ENCODE peak calls at places on chromosomes 1 and 21, in nine cellular contexts. One of them, this sample, is unnamed.

GRCh38 chr1:156537027-156537426 is 35.3 kb downstream of the IQGAP3 start:
- DNase-seq in HFF-Myc: no peak
- DNase-seq in stomach: no peak
- DNase-seq in esophagus squamous epithelium: no peak
- DNase-seq in OCI-LY7: no peak
- DNase-seq in Calu3: no peak
- DNase-seq in cardiac fibroblast: no peak
- DNase-seq in WTC11: no peak
- DNase-seq in GM20000: no peak
- DNase-seq in this sample: no peak

GRCh38 chr1:31750858-31751638 is 13.1 kb downstream of the ADGRB2 start:
- DNase-seq in HFF-Myc: no peak
- DNase-seq in stomach: no peak
- DNase-seq in esophagus squamous epithelium: no peak
- DNase-seq in OCI-LY7: peak; percentile 57
- DNase-seq in Calu3: no peak
- DNase-seq in cardiac fibroblast: peak; percentile 65
- DNase-seq in WTC11: no peak
- DNase-seq in GM20000: no peak
- DNase-seq in this sample: no peak

GRCh38 chr1:163836446-163836845 is 514.7 kb downstream of the NUF2 start:
- DNase-seq in HFF-Myc: no peak
- DNase-seq in stomach: no peak
- DNase-seq in esophagus squamous epithelium: no peak
- DNase-seq in OCI-LY7: no peak
- DNase-seq in Calu3: no peak
- DNase-seq in cardiac fibroblast: no peak
- DNase-seq in WTC11: no peak
- DNase-seq in GM20000: no peak
- DNase-seq in this sample: no peak

GRCh38 chr1:81582467-81582986 is 218.2 kb upstream of the ADGRL2 start:
- DNase-seq in HFF-Myc: no peak
- DNase-seq in stomach: no peak
- DNase-seq in esophagus squamous epithelium: no peak
- DNase-seq in OCI-LY7: no peak
- DNase-seq in Calu3: no peak
- DNase-seq in cardiac fibroblast: no peak
- DNase-seq in WTC11: no peak
- DNase-seq in GM20000: no peak
- DNase-seq in this sample: no peak

GRCh38 chr1:197173571-197174482 is 27.4 kb upstream of the ASPM start:
- DNase-seq in HFF-Myc: no peak
- DNase-seq in stomach: no peak
- DNase-seq in esophagus squamous epithelium: no peak
- DNase-seq in OCI-LY7: no peak
- DNase-seq in Calu3: peak; percentile 59
- DNase-seq in cardiac fibroblast: peak; percentile 70
- DNase-seq in WTC11: no peak
- DNase-seq in GM20000: no peak
- DNase-seq in this sample: no peak

GRCh38 chr1:47940779-47941178 is 56.4 kb downstream of the TRABD2B start:
- DNase-seq in HFF-Myc: no peak
- DNase-seq in stomach: no peak
- DNase-seq in esophagus squamous epithelium: no peak
- DNase-seq in OCI-LY7: no peak
- DNase-seq in Calu3: no peak
- DNase-seq in cardiac fibroblast: peak; percentile 45
- DNase-seq in WTC11: no peak
- DNase-seq in GM20000: no peak
- DNase-seq in this sample: no peak

GRCh38 chr1:19445417-19446342 is 39.7 kb downstream of the CAPZB start:
- DNase-seq in HFF-Myc: no peak
- DNase-seq in stomach: peak; percentile 68
- DNase-seq in esophagus squamous epithelium: no peak
- DNase-seq in OCI-LY7: peak; percentile 15
- DNase-seq in Calu3: no peak
- DNase-seq in cardiac fibroblast: no peak
- DNase-seq in WTC11: peak; percentile 42
- DNase-seq in GM20000: no peak
- DNase-seq in this sample: no peak

GRCh38 chr21:45750924-45751323 is 107.4 kb downstream of the PCBP3 start:
- DNase-seq in HFF-Myc: no peak
- DNase-seq in stomach: no peak
- DNase-seq in esophagus squamous epithelium: no peak
- DNase-seq in OCI-LY7: no peak
- DNase-seq in Calu3: no peak
- DNase-seq in cardiac fibroblast: no peak
- DNase-seq in WTC11: no peak
- DNase-seq in GM20000: no peak
- DNase-seq in this sample: no peak

GRCh38 chr1:233242827-233243483 is 52.6 kb downstream of the PCNX2 start:
- DNase-seq in HFF-Myc: no peak
- DNase-seq in stomach: no peak
- DNase-seq in esophagus squamous epithelium: no peak
- DNase-seq in OCI-LY7: no peak
- DNase-seq in Calu3: no peak
- DNase-seq in cardiac fibroblast: no peak
- DNase-seq in WTC11: no peak
- DNase-seq in GM20000: no peak
- DNase-seq in this sample: no peak

GRCh38 chr1:98045211-98046030 is 124.6 kb upstream of the DPYD start:
- DNase-seq in HFF-Myc: no peak
- DNase-seq in stomach: peak; percentile 23
- DNase-seq in esophagus squamous epithelium: no peak
- DNase-seq in OCI-LY7: no peak
- DNase-seq in Calu3: no peak
- DNase-seq in cardiac fibroblast: peak; percentile 73
- DNase-seq in WTC11: no peak
- DNase-seq in GM20000: peak; percentile 18
- DNase-seq in this sample: no peak

GRCh38 chr1:223212441-223212840 is 69.4 kb upstream of the TLR5 start:
- DNase-seq in HFF-Myc: no peak
- DNase-seq in stomach: no peak
- DNase-seq in esophagus squamous epithelium: no peak
- DNase-seq in OCI-LY7: no peak
- DNase-seq in Calu3: no peak
- DNase-seq in cardiac fibroblast: no peak
- DNase-seq in WTC11: no peak
- DNase-seq in GM20000: no peak
- DNase-seq in this sample: no peak

GRCh38 chr1:39733161-39733560 is 5.5 kb upstream of the PPIE start:
- DNase-seq in HFF-Myc: no peak
- DNase-seq in stomach: no peak
- DNase-seq in esophagus squamous epithelium: no peak
- DNase-seq in OCI-LY7: no peak
- DNase-seq in Calu3: no peak
- DNase-seq in cardiac fibroblast: no peak
- DNase-seq in WTC11: no peak
- DNase-seq in GM20000: no peak
- DNase-seq in this sample: no peak

GRCh38 chr1:233627376-233627775 is 13.5 kb downstream of the KCNK1 start:
- DNase-seq in HFF-Myc: no peak
- DNase-seq in stomach: no peak
- DNase-seq in esophagus squamous epithelium: no peak
- DNase-seq in OCI-LY7: no peak
- DNase-seq in Calu3: no peak
- DNase-seq in cardiac fibroblast: no peak
- DNase-seq in WTC11: no peak
- DNase-seq in GM20000: no peak
- DNase-seq in this sample: no peak

GRCh38 chr1:66294692-66295384 is 239.1 kb upstream of the SGIP1 start:
- DNase-seq in HFF-Myc: no peak
- DNase-seq in stomach: no peak
- DNase-seq in esophagus squamous epithelium: no peak
- DNase-seq in OCI-LY7: no peak
- DNase-seq in Calu3: peak; percentile 19
- DNase-seq in cardiac fibroblast: peak; percentile 64
- DNase-seq in WTC11: no peak
- DNase-seq in GM20000: no peak
- DNase-seq in this sample: no peak

GRCh38 chr1:196659471-196659870 is 7.6 kb downstream of the CFH start:
- DNase-seq in HFF-Myc: no peak
- DNase-seq in stomach: no peak
- DNase-seq in esophagus squamous epithelium: no peak
- DNase-seq in OCI-LY7: no peak
- DNase-seq in Calu3: no peak
- DNase-seq in cardiac fibroblast: no peak
- DNase-seq in WTC11: no peak
- DNase-seq in GM20000: no peak
- DNase-seq in this sample: no peak

DNA sequence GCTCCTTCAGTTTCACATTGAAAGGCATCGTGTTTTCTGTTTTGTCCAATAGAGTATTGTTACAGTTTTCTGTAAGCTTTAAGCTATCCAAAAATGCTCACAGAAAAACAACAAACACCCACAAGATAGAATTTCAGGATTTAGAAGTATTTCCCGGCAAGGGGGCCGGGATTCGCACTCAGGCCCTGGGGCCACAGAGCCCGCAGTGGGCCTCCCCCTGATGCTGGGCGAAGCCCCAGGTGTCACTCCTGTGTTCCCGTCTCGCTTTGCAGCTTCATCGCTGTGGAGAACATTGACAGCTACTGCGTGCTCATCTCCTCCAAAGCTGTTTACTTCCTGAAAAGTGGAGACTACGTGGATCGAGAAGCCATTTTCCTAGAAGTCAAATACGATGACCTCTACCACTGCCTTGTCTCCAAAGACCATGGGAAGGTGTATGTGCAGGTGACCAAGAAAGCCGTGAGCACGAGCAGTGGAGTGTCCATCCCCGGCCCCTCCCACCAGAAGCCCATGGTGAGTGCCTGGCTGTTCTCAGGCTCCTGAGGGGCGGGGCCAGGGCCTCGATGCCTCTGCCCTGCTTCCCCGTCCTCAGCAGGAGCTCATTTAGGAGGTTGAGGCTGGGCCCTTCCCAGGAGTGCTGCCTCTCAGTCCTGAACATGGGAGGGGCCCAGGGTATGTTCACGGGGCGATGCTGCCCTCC is 111.3 kb downstream of the DHRS3 start:
- DNase-seq in HFF-Myc: no peak
- DNase-seq in stomach: no peak
- DNase-seq in esophagus squamous epithelium: no peak
- DNase-seq in OCI-LY7: no peak
- DNase-seq in Calu3: no peak
- DNase-seq in cardiac fibroblast: no peak
- DNase-seq in WTC11: no peak
- DNase-seq in GM20000: no peak
- DNase-seq in this sample: no peak
- TF ChIP-seq CTCF in HFF-Myc: no peak
- TF ChIP-seq CTCF in stomach: no peak
- TF ChIP-seq CTCF in esophagus squamous epithelium: no peak
- TF ChIP-seq CTCF in OCI-LY7: no peak
- TF ChIP-seq CTCF in Calu3: no peak
- TF ChIP-seq CTCF in cardiac fibroblast: no peak
- TF ChIP-seq CTCF in WTC11: no peak
- TF ChIP-seq CTCF in GM20000: no peak
- TF ChIP-seq CTCF in this sample: no peak

GRCh38 chr1:151143057-151143435 is 3.4 kb downstream of the SEMA6C start:
- DNase-seq in HFF-Myc: no peak
- DNase-seq in stomach: no peak
- DNase-seq in esophagus squamous epithelium: no peak
- DNase-seq in OCI-LY7: no peak
- DNase-seq in Calu3: no peak
- DNase-seq in cardiac fibroblast: no peak
- DNase-seq in WTC11: no peak
- DNase-seq in GM20000: no peak
- DNase-seq in this sample: no peak
- TF ChIP-seq CTCF in HFF-Myc: no peak
- TF ChIP-seq CTCF in stomach: no peak
- TF ChIP-seq CTCF in esophagus squamous epithelium: no peak
- TF ChIP-seq CTCF in OCI-LY7: no peak
- TF ChIP-seq CTCF in Calu3: no peak
- TF ChIP-seq CTCF in cardiac fibroblast: no peak
- TF ChIP-seq CTCF in WTC11: no peak
- TF ChIP-seq CTCF in GM20000: no peak
- TF ChIP-seq CTCF in this sample: no peak

DNA sequence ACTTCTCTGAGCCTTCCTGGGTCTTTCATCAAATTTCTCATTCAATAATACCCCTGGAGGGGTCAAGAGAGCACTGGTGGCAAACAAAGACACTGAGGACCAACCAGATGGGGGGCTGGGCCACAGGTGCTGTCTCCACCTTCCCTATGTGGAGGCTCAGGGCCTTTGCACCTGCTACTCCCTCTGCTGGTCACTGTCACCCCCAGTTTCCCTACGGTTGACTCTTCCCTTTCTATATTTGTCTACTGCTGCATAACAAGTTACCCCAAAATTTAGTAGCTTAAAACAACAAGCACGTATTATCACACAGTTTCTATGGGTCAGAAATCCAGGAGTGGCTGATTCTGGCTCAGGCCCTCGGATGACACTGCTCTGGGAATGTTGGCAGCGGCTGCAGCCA is 138.8 kb upstream of the RUNX3 start:
- DNase-seq in HFF-Myc: no peak
- DNase-seq in stomach: no peak
- DNase-seq in esophagus squamous epithelium: no peak
- DNase-seq in OCI-LY7: peak; percentile 19
- DNase-seq in Calu3: no peak
- DNase-seq in cardiac fibroblast: no peak
- DNase-seq in WTC11: no peak
- DNase-seq in GM20000: peak; percentile 44
- DNase-seq in this sample: peak; percentile 49
- TF ChIP-seq CTCF in HFF-Myc: peak; percentile 35
- TF ChIP-seq CTCF in stomach: no peak
- TF ChIP-seq CTCF in esophagus squamous epithelium: no peak
- TF ChIP-seq CTCF in OCI-LY7: peak; percentile 62
- TF ChIP-seq CTCF in Calu3: no peak
- TF ChIP-seq CTCF in cardiac fibroblast: no peak
- TF ChIP-seq CTCF in WTC11: peak; percentile 6
- TF ChIP-seq CTCF in GM20000: peak; percentile 32
- TF ChIP-seq CTCF in this sample: peak; percentile 27

GRCh38 chr1:236751385-236751784 is 43.7 kb upstream of the MTR start:
- DNase-seq in HFF-Myc: no peak
- DNase-seq in stomach: no peak
- DNase-seq in esophagus squamous epithelium: no peak
- DNase-seq in OCI-LY7: no peak
- DNase-seq in Calu3: no peak
- DNase-seq in cardiac fibroblast: no peak
- DNase-seq in WTC11: no peak
- DNase-seq in GM20000: no peak
- DNase-seq in this sample: no peak

GRCh38 chr1:236750928-236751327 is 44.2 kb upstream of the MTR start:
- DNase-seq in HFF-Myc: no peak
- DNase-seq in stomach: no peak
- DNase-seq in esophagus squamous epithelium: no peak
- DNase-seq in OCI-LY7: no peak
- DNase-seq in Calu3: no peak
- DNase-seq in cardiac fibroblast: no peak
- DNase-seq in WTC11: no peak
- DNase-seq in GM20000: no peak
- DNase-seq in this sample: no peak

GRCh38 chr1:236746785-236747184 is 48.3 kb upstream of the MTR start:
- DNase-seq in HFF-Myc: no peak
- DNase-seq in stomach: no peak
- DNase-seq in esophagus squamous epithelium: no peak
- DNase-seq in OCI-LY7: no peak
- DNase-seq in Calu3: no peak
- DNase-seq in cardiac fibroblast: no peak
- DNase-seq in WTC11: no peak
- DNase-seq in GM20000: no peak
- DNase-seq in this sample: no peak

GRCh38 chr1:236747311-236747956 is 47.7 kb upstream of the MTR start:
- DNase-seq in HFF-Myc: no peak
- DNase-seq in stomach: no peak
- DNase-seq in esophagus squamous epithelium: no peak
- DNase-seq in OCI-LY7: no peak
- DNase-seq in Calu3: no peak
- DNase-seq in cardiac fibroblast: no peak
- DNase-seq in WTC11: no peak
- DNase-seq in GM20000: no peak
- DNase-seq in this sample: no peak

GRCh38 chr1:236748471-236748870 is 46.6 kb upstream of the MTR start:
- DNase-seq in HFF-Myc: no peak
- DNase-seq in stomach: no peak
- DNase-seq in esophagus squamous epithelium: no peak
- DNase-seq in OCI-LY7: peak; percentile 4
- DNase-seq in Calu3: no peak
- DNase-seq in cardiac fibroblast: no peak
- DNase-seq in WTC11: no peak
- DNase-seq in GM20000: no peak
- DNase-seq in this sample: no peak
- TF ChIP-seq CTCF in HFF-Myc: peak; percentile 17
- TF ChIP-seq CTCF in stomach: no peak
- TF ChIP-seq CTCF in esophagus squamous epithelium: no peak
- TF ChIP-seq CTCF in OCI-LY7: peak; percentile 38
- TF ChIP-seq CTCF in Calu3: peak; percentile 44
- TF ChIP-seq CTCF in cardiac fibroblast: peak; percentile 17
- TF ChIP-seq CTCF in WTC11: no peak
- TF ChIP-seq CTCF in GM20000: no peak
- TF ChIP-seq CTCF in this sample: no peak